ENCODE peak calls at places on chromosomes 7 and 10, in ten cellular contexts. S, V, Y, B, F, N, P, W, M and D are unnamed samples.

GRCh38 chr10:30736685-30737232 is 107.2 kb upstream of the LYZL2 start:
- DNase-seq in S (peak), V (peak), Y (no peak), B (peak), F (peak), N (no peak), P (no peak), W (no peak), M (no peak), D (no peak)

GRCh38 chr10:127196955-127197432 is 603 bp upstream of the INSYN2A start:
- DNase-seq in S (no peak), V (no peak), Y (no peak), B (no peak), F (no peak), N (no peak), P (no peak), W (no peak), M (no peak), D (no peak)

GRCh38 chr7:36032362-36032818 is 120.7 kb upstream of the EEPD1 start:
- DNase-seq in S (peak), V (no peak), Y (no peak), B (no peak), F (no peak), N (no peak), P (peak), W (peak), M (no peak), D (no peak)

GRCh38 chr10:132258423-132258822 is 49.3 kb downstream of the STK32C start:
- DNase-seq in S (no peak), V (no peak), Y (no peak), B (no peak), F (no peak), N (no peak), P (no peak), W (no peak), M (no peak), D (no peak)

GRCh38 chr10:60570941-60571340 is 181.3 kb upstream of the ANK3 start:
- DNase-seq in S (no peak), V (no peak), Y (no peak), B (no peak), F (no peak), N (no peak), P (no peak), W (no peak), M (no peak), D (no peak)

GRCh38 chr10:36425140-36425797 is 700.1 kb upstream of the ANKRD30A start:
- DNase-seq in S (no peak), V (no peak), Y (no peak), B (no peak), F (no peak), N (no peak), P (no peak), W (no peak), M (no peak), D (no peak)

GRCh38 chr7:26675143-26675887 is 189.1 kb downstream of the SKAP2 start:
- DNase-seq in S (no peak), V (no peak), Y (no peak), B (no peak), F (no peak), N (no peak), P (no peak), W (no peak), M (no peak), D (no peak)

GRCh38 chr10:34148258-34148657 is 666.8 kb downstream of the PARD3 start:
- DNase-seq in S (no peak), V (no peak), Y (no peak), B (no peak), F (no peak), N (no peak), P (no peak), W (no peak), M (no peak), D (no peak)

GRCh38 chr10:44436240-44436639 is 51.3 kb upstream of the CXCL12 start:
- DNase-seq in S (no peak), V (no peak), Y (no peak), B (no peak), F (no peak), N (no peak), P (no peak), W (no peak), M (no peak), D (no peak)

GRCh38 chr7:83599131-83599530 is 49.8 kb downstream of the SEMA3E start:
- DNase-seq in S (no peak), V (no peak), Y (no peak), B (no peak), F (no peak), N (no peak), P (no peak), W (no peak), M (no peak), D (no peak)

GRCh38 chr10:120744040-120744439 is 107.1 kb upstream of the WDR11 start:
- DNase-seq in S (no peak), V (no peak), Y (no peak), B (no peak), F (no peak), N (no peak), P (no peak), W (no peak), M (no peak), D (no peak)

GRCh38 chr7:45064047-45064725 is 24.6 kb downstream of the NACAD start:
- DNase-seq in S (no peak), V (no peak), Y (no peak), B (no peak), F (no peak), N (no peak), P (no peak), W (no peak), M (no peak), D (no peak)

GRCh38 chr10:131759347-131759746 is 141.5 kb upstream of the PPP2R2D start:
- DNase-seq in S (no peak), V (no peak), Y (no peak), B (no peak), F (no peak), N (no peak), P (no peak), W (no peak), M (no peak), D (no peak)

GRCh38 chr10:24722131-24722675 is 1.5 kb downstream of the ARHGAP21 start:
- DNase-seq in S (peak), V (peak), Y (no peak), B (no peak), F (peak), N (no peak), P (no peak), W (no peak), M (no peak), D (no peak)

GRCh38 chr7:139776486-139777303 is 1.1 kb downstream of the HIPK2 start:
- DNase-seq in S (peak), V (peak), Y (peak), B (no peak), F (peak), N (no peak), P (peak), W (no peak), M (no peak), D (peak)

GRCh38 chr10:76071638-76072317 is 640.4 kb downstream of the LRMDA start:
- DNase-seq in S (no peak), V (no peak), Y (no peak), B (no peak), F (no peak), N (no peak), P (no peak), W (no peak), M (no peak), D (no peak)

GRCh38 chr7:5525271-5526189 is 101.9 kb upstream of the TNRC18 start:
- DNase-seq in S (peak), V (no peak), Y (peak), B (peak), F (peak), N (no peak), P (no peak), W (no peak), M (no peak), D (peak)

GRCh38 chr10:62050941-62051433 is 149.5 kb downstream of the ARID5B start:
- DNase-seq in S (peak), V (peak), Y (peak), B (peak), F (peak), N (no peak), P (no peak), W (no peak), M (no peak), D (peak)

GRCh38 chr7:44489955-44490350 is 505 bp downstream of the NUDCD3 start:
- DNase-seq in S (no peak), V (peak), Y (peak), B (no peak), F (no peak), N (no peak), P (no peak), W (no peak), M (peak), D (peak)

GRCh38 chr7:76155938-76156337 is 45.8 kb upstream of the SRRM3 start:
- DNase-seq in S (peak), V (no peak), Y (no peak), B (no peak), F (no peak), N (no peak), P (no peak), W (no peak), M (no peak), D (no peak)

GRCh38 chr10:61272781-61273180 is 180.4 kb downstream of the TMEM26 start:
- DNase-seq in S (no peak), V (no peak), Y (no peak), B (no peak), F (no peak), N (no peak), P (no peak), W (no peak), M (no peak), D (no peak)

GRCh38 chr7:157485361-157485831 is 148.6 kb downstream of the DNAJB6 start:
- DNase-seq in S (no peak), V (no peak), Y (no peak), B (no peak), F (no peak), N (no peak), P (no peak), W (no peak), M (no peak), D (no peak)

GRCh38 chr10:129622736-129623135 is 155.7 kb downstream of the MGMT start:
- DNase-seq in S (no peak), V (no peak), Y (no peak), B (no peak), F (peak), N (no peak), P (no peak), W (no peak), M (no peak), D (no peak)

GRCh38 chr10:71241114-71241898 is 28.9 kb downstream of the UNC5B start:
- DNase-seq in S (no peak), V (no peak), Y (no peak), B (no peak), F (no peak), N (no peak), P (no peak), W (no peak), M (no peak), D (no peak)

GRCh38 chr7:131527462-131527861 is 29.0 kb downstream of the PODXL start:
- DNase-seq in S (no peak), V (no peak), Y (no peak), B (no peak), F (no peak), N (no peak), P (no peak), W (no peak), M (no peak), D (no peak)

GRCh38 chr10:45422862-45423659 is 49.0 kb downstream of the ALOX5 start:
- DNase-seq in S (no peak), V (no peak), Y (no peak), B (no peak), F (no peak), N (no peak), P (no peak), W (no peak), M (no peak), D (no peak)

GRCh38 chr7:234712-235553 is 42.6 kb downstream of the FAM20C start:
- DNase-seq in S (peak), V (no peak), Y (no peak), B (no peak), F (no peak), N (no peak), P (peak), W (no peak), M (no peak), D (no peak)

GRCh38 chr10:104734408-104734807 is 93.3 kb downstream of the SORCS3 start:
- DNase-seq in S (no peak), V (no peak), Y (no peak), B (no peak), F (no peak), N (no peak), P (no peak), W (no peak), M (no peak), D (no peak)

GRCh38 chr7:147298611-147299043 is 1182.0 kb downstream of the CNTNAP2 start:
- DNase-seq in S (no peak), V (no peak), Y (no peak), B (no peak), F (no peak), N (no peak), P (no peak), W (no peak), M (no peak), D (no peak)

GRCh38 chr10:113473851-113474250 is 79.0 kb upstream of the HABP2 start:
- DNase-seq in S (no peak), V (no peak), Y (no peak), B (no peak), F (no peak), N (no peak), P (no peak), W (no peak), M (no peak), D (no peak)

GRCh38 chr7:97971120-97971989 is 18.6 kb downstream of the OCM2 start:
- DNase-seq in S (peak), V (peak), Y (no peak), B (peak), F (peak), N (no peak), P (no peak), W (no peak), M (no peak), D (no peak)